ENCODE peak calls at places on chromosomes 6 and 20, in eight cellular contexts. Q is colonic mucosa, B is heart left ventricle, O is spleen, C is kidney, E is SK-N-SH, R is vagina, W is ovary. G is an unnamed sample.
A peak's percentile ranks its signal among the peaks of the same experiment; 100 is the strongest.

GRCh38 chr6:74834967-74835366 is 370.9 kb downstream of the COL12A1 start:
- DNase-seq in Q (no peak), B (no peak), O (no peak), C (no peak), E (no peak), R (no peak), W (no peak), G (no peak)

GRCh38 chr6:146240307-146240706 is 211.4 kb downstream of the GRM1 start:
- DNase-seq in Q (no peak), B (no peak), O (no peak), C (no peak), E (no peak), R (no peak), W (no peak), G (no peak)

GRCh38 chr20:60048634-60049578 is 90.7 kb downstream of the CDH26 start:
- DNase-seq in Q (no peak), B (no peak), O (no peak), C (no peak), E (no peak), R (no peak), W (no peak), G (peak; percentile 48)

GRCh38 chr20:21378259-21378658 is 19.1 kb downstream of the NKX2-4 start:
- DNase-seq in Q (no peak), B (no peak), O (no peak), C (no peak), E (no peak), R (no peak), W (no peak), G (no peak)

GRCh38 chr6:42781811-42782688 is at the start of gene BICRAL:
- DNase-seq in Q (peak; percentile 62), B (peak; percentile 78), O (peak; percentile 89), C (peak; percentile 82), E (peak; percentile 86), R (no peak), W (peak; percentile 68), G (peak; percentile 92)

GRCh38 chr6:34230653-34231351 is 5.9 kb upstream of the HMGA1 start:
- DNase-seq in Q (no peak), B (no peak), O (peak; percentile 66), C (peak; percentile 39), E (no peak), R (no peak), W (no peak), G (no peak)

GRCh38 chr6:159012201-159012600 is 12.2 kb upstream of the RSPH3 start:
- DNase-seq in Q (no peak), B (no peak), O (no peak), C (no peak), E (no peak), R (no peak), W (no peak), G (no peak)

GRCh38 chr6:108074057-108074358 is 533 bp downstream of the OSTM1 start:
- DNase-seq in Q (no peak), B (no peak), O (no peak), C (no peak), E (no peak), R (no peak), W (no peak), G (peak; percentile 57)

GRCh38 chr6:57250348-57250747 is 28.2 kb upstream of the RAB23 start:
- DNase-seq in Q (no peak), B (no peak), O (no peak), C (no peak), E (no peak), R (no peak), W (no peak), G (no peak)

GRCh38 chr6:72084992-72085569 is 198.7 kb downstream of the RIMS1 start:
- DNase-seq in Q (no peak), B (no peak), O (no peak), C (no peak), E (no peak), R (no peak), W (no peak), G (no peak)

GRCh38 chr6:169905041-169905807 is 153.8 kb downstream of the ERMARD start:
- DNase-seq in Q (peak; percentile 27), B (peak; percentile 43), O (no peak), C (no peak), E (no peak), R (no peak), W (peak; percentile 78), G (peak; percentile 61)

GRCh38 chr6:124069230-124069815 is 265.7 kb downstream of the NKAIN2 start:
- DNase-seq in Q (no peak), B (no peak), O (no peak), C (no peak), E (no peak), R (no peak), W (no peak), G (no peak)

GRCh38 chr6:122829456-122829855 is 40.4 kb downstream of the SMPDL3A start:
- DNase-seq in Q (no peak), B (no peak), O (no peak), C (no peak), E (no peak), R (no peak), W (no peak), G (no peak)

GRCh38 chr6:164133095-164133494 is 718.6 kb downstream of the QKI start:
- DNase-seq in Q (no peak), B (no peak), O (no peak), C (no peak), E (no peak), R (no peak), W (no peak), G (no peak)

GRCh38 chr6:44545224-44545623 is 157.7 kb downstream of the CDC5L start:
- DNase-seq in Q (no peak), B (no peak), O (no peak), C (no peak), E (no peak), R (no peak), W (no peak), G (no peak)

GRCh38 chr6:122770835-122771601 is 8.5 kb upstream of the FABP7 start:
- DNase-seq in Q (peak; percentile 43), B (no peak), O (no peak), C (no peak), E (no peak), R (no peak), W (no peak), G (no peak)

GRCh38 chr6:84882768-84883766 is 118.7 kb upstream of the TBX18 start:
- DNase-seq in Q (no peak), B (no peak), O (no peak), C (no peak), E (no peak), R (no peak), W (no peak), G (no peak)

DNA sequence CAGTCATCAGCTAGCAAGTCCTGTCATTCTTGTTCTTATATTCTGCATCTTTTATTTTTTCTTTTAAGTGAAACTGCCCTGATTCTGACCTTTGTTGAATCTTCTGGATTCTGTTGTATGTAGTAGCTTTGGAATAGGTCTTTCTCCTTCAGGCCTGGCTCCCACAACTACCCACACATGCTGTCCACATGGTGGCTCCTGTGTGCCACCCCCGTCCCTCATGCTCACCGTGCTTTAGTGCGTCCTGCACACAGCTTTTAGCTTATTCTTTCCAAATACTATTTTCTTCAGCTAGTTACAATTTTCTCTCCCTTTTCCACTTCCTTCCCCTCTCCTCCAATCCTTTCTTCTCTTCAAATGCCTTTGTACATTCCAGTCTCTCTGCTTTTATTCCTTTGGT is 61.8 kb downstream of the CTNNBL1 start:
- DNase-seq in Q (no peak), B (no peak), O (no peak), C (no peak), E (peak; percentile 30), R (no peak), W (no peak), G (no peak)
- TF ChIP-seq CTCF in Q (no peak), B (peak; percentile 43), O (no peak), C (peak; percentile 10), E (no peak), R (no peak), W (no peak), G (no peak)

GRCh38 chr20:56762829-56763228 is 133.7 kb downstream of the TFAP2C start:
- DNase-seq in Q (no peak), B (no peak), O (no peak), C (no peak), E (no peak), R (no peak), W (no peak), G (no peak)

GRCh38 chr20:56764671-56765070 is 135.6 kb downstream of the TFAP2C start:
- DNase-seq in Q (no peak), B (no peak), O (no peak), C (no peak), E (no peak), R (no peak), W (no peak), G (no peak)

GRCh38 chr20:56765172-56766073 is 136.3 kb downstream of the TFAP2C start:
- DNase-seq in Q (no peak), B (no peak), O (no peak), C (no peak), E (no peak), R (no peak), W (no peak), G (peak; percentile 86)

GRCh38 chr20:56769971-56770570 is 141.0 kb downstream of the TFAP2C start:
- DNase-seq in Q (no peak), B (no peak), O (no peak), C (no peak), E (no peak), R (no peak), W (no peak), G (no peak)

GRCh38 chr20:56766528-56766927 is 137.4 kb downstream of the TFAP2C start:
- DNase-seq in Q (no peak), B (no peak), O (no peak), C (no peak), E (no peak), R (no peak), W (no peak), G (no peak)
- H3K27ac ChIP-seq in Q (no peak overlapping the region), B (no peak overlapping the region), O (no peak overlapping the region), C (no peak overlapping the region), E (no peak overlapping the region), R (no peak overlapping the region), W (no peak overlapping the region), G (peak overlapping the region; percentile 90)

DNA sequence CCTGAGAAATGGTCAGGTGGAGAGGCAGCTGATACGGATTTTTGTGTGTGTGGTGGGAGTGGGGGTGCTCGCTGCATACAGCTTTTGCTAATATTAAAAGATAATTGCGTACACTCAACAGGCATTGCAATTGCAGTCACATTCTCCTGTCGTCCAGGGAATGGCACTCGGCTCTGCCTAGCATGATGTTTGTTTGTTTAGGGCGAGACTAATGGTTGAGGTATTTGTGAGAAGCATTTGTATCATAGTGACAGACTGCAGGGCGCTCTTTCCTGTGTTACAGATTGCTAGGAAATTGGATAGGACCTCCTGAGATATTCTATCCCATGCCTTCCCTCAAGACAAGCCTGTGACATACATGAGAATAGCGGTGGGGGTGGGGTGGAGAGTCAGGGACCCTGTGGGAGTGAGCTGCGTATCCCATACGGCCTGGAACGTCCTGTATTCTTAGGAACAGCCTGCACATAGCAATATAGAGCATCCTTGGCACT is 207.4 kb downstream of the SOX4 start:
- DNase-seq in Q (no peak), B (no peak), O (no peak), C (no peak), E (no peak), R (no peak), W (no peak), G (no peak)
- TF ChIP-seq CTCF in Q (no peak), B (no peak), O (no peak), C (no peak), E (no peak), R (no peak), W (no peak), G (no peak)

DNA sequence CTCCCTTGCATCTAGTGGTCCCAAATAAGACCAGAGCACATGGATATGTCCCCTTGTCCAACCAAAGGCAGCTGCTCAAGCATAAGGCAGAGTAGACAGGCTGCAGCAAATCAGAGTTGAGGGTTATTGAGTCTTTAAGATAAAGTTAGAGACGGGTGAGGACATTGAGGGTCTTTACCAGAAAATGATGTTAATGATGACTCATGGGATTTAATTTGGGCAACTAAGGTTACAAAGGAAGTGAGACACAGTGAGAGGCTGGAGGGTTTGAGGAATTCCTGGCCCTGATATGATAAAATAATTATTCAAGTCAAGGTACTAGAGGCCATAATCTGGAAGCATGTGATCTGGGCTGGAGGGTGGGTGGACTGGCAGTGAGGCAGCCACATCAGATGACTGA is 133.6 kb downstream of the ALDH8A1 start:
- DNase-seq in Q (no peak), B (no peak), O (no peak), C (no peak), E (no peak), R (no peak), W (no peak), G (no peak)
- H3K27ac ChIP-seq in Q (no peak overlapping the region), B (no peak overlapping the region), O (no peak overlapping the region), C (no peak overlapping the region), E (no peak overlapping the region), R (no peak overlapping the region), W (no peak overlapping the region), G (no peak overlapping the region)

G was measured in RWPE1.